ENCODE peak calls at places on chromosomes 7 and 10, in seven cellular contexts. S, W, V, Y, H, T and R are unnamed samples. For H3K4me1, the result is how much of the 10 kb centered on the place peaks cover.

GRCh38 chr7:53984776-53985175 is 557.4 kb upstream of the VSTM2A start:
- DNase-seq in S (no peak), W (no peak), V (no peak), Y (no peak), H (no peak), T (no peak), R (no peak)

GRCh38 chr7:143487566-143487965 is 9.9 kb downstream of the TAS2R41 start:
- DNase-seq in S (peak), W (peak), V (peak), Y (peak), H (peak), T (peak), R (no peak)

GRCh38 chr10:69802424-69803161 is 887 bp downstream of the COL13A1 start:
- DNase-seq in S (no peak), W (no peak), V (no peak), Y (no peak), H (no peak), T (peak), R (peak)

GRCh38 chr10:46557319-46558140 is 1.1 kb upstream of the GPRIN2 start:
- DNase-seq in S (peak), W (peak), V (peak), Y (peak), H (peak), T (peak), R (peak)

GRCh38 chr7:47763063-47763974 is 181.4 kb upstream of the TNS3 start:
- DNase-seq in S (peak), W (peak), V (peak), Y (no peak), H (peak), T (no peak), R (no peak)

GRCh38 chr7:98613601-98614425 is 3.3 kb upstream of the NPTX2 start:
- DNase-seq in S (peak), W (no peak), V (no peak), Y (no peak), H (no peak), T (no peak), R (no peak)

GRCh38 chr7:41621953-41622831 is 80.7 kb downstream of the INHBA start:
- DNase-seq in S (no peak), W (no peak), V (no peak), Y (no peak), H (no peak), T (no peak), R (no peak)

GRCh38 chr10:103765981-103766380 is 89.4 kb downstream of the SH3PXD2A start:
- DNase-seq in S (peak), W (no peak), V (no peak), Y (no peak), H (no peak), T (no peak), R (peak)

GRCh38 chr7:7237978-7238267 is 55.6 kb downstream of the C1GALT1 start:
- DNase-seq in S (no peak), W (no peak), V (no peak), Y (no peak), H (no peak), T (no peak), R (no peak)

GRCh38 chr7:128161466-128162125 is 79.5 kb upstream of the LEP start:
- DNase-seq in S (no peak), W (no peak), V (no peak), Y (no peak), H (no peak), T (no peak), R (no peak)

GRCh38 chr10:63720072-63720537 is 198.9 kb downstream of the REEP3 start:
- DNase-seq in S (peak), W (peak), V (peak), Y (no peak), H (no peak), T (no peak), R (no peak)

GRCh38 chr10:42975005-42975493 is 101.8 kb upstream of the RET start:
- DNase-seq in S (no peak), W (no peak), V (no peak), Y (peak), H (no peak), T (peak), R (peak)

GRCh38 chr10:113002449-113002777 is 52.4 kb downstream of the TCF7L2 start:
- DNase-seq in S (no peak), W (no peak), V (no peak), Y (no peak), H (no peak), T (no peak), R (no peak)

GRCh38 chr10:113001599-113002448 is 51.8 kb downstream of the TCF7L2 start:
- DNase-seq in S (no peak), W (no peak), V (no peak), Y (no peak), H (no peak), T (no peak), R (no peak)

GRCh38 chr10:113003032-113003431 is 53.0 kb downstream of the TCF7L2 start:
- DNase-seq in S (no peak), W (no peak), V (no peak), Y (no peak), H (no peak), T (no peak), R (no peak)

GRCh38 chr10:113005380-113005779 is 55.3 kb downstream of the TCF7L2 start:
- DNase-seq in S (no peak), W (no peak), V (no peak), Y (no peak), H (no peak), T (no peak), R (no peak)

DNA sequence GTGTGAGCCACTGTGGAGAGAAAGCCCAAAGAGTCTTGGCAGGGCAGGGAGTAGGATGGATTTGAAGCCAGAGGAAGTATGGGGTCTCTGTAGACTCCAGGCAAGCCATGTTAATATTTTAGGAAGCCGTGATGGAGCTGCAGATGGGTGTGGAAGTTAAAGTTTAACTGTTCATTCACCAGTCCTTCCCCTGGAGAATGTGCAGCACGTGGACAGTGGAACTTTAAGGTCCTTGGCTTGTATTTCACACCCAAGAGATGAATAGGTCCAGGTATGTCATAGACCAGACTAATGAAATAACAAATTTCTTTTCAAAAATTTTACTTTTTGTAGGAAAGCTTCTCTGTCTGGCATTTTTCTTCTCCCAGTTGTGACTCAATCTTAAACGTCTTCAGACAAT is 54.2 kb downstream of the TCF7L2 start:
- DNase-seq in S (no peak), W (no peak), V (no peak), Y (no peak), H (no peak), T (no peak), R (no peak)
- H3K4me1 ChIP-seq in S (under half), W (under half), V (under half), Y (under half), H (under half), T (under half), R (half or more)

GRCh38 chr7:74256446-74257408 is 2.5 kb upstream of the RFC2 start:
- DNase-seq in S (no peak), W (no peak), V (no peak), Y (no peak), H (no peak), T (peak), R (no peak)

GRCh38 chr7:74253975-74254857 is at the start of gene RFC2:
- DNase-seq in S (peak), W (peak), V (peak), Y (peak), H (peak), T (peak), R (peak)

GRCh38 chr7:74252893-74253292 is 1.3 kb downstream of the RFC2 start:
- DNase-seq in S (no peak), W (no peak), V (peak), Y (no peak), H (no peak), T (no peak), R (no peak)

GRCh38 chr7:74254858-74255379 is 720 bp upstream of the RFC2 start:
- DNase-seq in S (no peak), W (no peak), V (peak), Y (no peak), H (no peak), T (no peak), R (peak)

DNA sequence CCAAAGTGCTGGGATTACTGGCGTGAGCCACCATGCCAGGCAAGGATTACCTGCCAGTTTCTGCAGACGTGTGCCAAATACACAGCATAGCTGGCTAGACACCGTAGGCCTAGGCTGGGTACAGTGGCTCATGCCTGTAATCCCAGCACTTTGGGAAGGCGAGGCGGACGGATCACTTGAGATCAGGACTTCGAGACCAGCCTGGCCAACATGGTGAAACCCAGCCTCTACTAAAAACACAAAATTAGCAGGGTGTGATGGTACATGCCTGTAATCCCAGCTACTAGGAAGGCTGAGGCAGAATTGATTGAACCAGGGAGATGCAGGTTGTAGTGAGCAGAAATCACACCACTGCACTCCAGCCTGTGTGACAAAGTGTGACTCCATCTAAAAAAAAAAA is 868 bp downstream of the RFC2 start:
- DNase-seq in S (no peak), W (no peak), V (no peak), Y (no peak), H (no peak), T (no peak), R (no peak)
- H3K4me1 ChIP-seq in S (under half), W (under half), V (under half), Y (under half), H (under half), T (under half), R (under half)

GRCh38 chr10:74022941-74023629 is 25.2 kb downstream of the VCL start:
- DNase-seq in S (no peak), W (no peak), V (no peak), Y (no peak), H (no peak), T (no peak), R (no peak)

GRCh38 chr10:74026428-74026979 is 28.6 kb downstream of the VCL start:
- DNase-seq in S (no peak), W (no peak), V (no peak), Y (no peak), H (no peak), T (no peak), R (no peak)

GRCh38 chr10:74025380-74025978 is 27.6 kb downstream of the VCL start:
- DNase-seq in S (no peak), W (no peak), V (no peak), Y (no peak), H (no peak), T (no peak), R (no peak)

GRCh38 chr10:74027702-74028101 is 29.8 kb downstream of the VCL start:
- DNase-seq in S (no peak), W (no peak), V (no peak), Y (no peak), H (no peak), T (no peak), R (no peak)

DNA sequence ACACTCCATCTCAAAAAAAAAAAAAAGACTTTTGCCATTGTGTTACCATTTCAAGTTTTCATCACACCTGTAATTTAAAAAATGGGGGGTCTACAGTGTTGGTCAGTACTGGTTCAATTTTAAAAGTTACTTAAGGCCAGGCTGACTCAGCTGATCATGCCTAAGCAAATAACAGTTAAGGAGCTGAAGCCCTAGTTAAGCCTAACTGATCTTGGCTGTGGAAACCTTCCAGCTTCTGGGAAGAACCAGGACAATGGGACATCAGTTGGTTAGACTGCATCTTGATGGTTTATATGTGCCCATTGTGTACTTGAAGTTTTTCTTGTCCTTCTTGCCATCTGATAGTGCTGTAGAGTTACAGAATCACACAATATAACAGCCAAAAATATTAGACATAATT is 26.7 kb downstream of the VCL start:
- DNase-seq in S (no peak), W (no peak), V (no peak), Y (no peak), H (no peak), T (no peak), R (no peak)
- H3K4me1 ChIP-seq in S (under half), W (under half), V (under half), Y (half or more), H (under half), T (under half), R (under half)

GRCh38 chr10:79053081-79053434 is 15.7 kb upstream of the ZMIZ1 start:
- DNase-seq in S (no peak), W (no peak), V (no peak), Y (no peak), H (no peak), T (peak), R (peak)
- H3K4me1 ChIP-seq in S (under half), W (under half), V (half or more), Y (under half), H (under half), T (under half), R (under half)

GRCh38 chr7:101865031-101865824 is 47.8 kb downstream of the CUX1 start:
- DNase-seq in S (no peak), W (no peak), V (no peak), Y (no peak), H (no peak), T (no peak), R (no peak)
- H3K4me1 ChIP-seq in S (under half), W (under half), V (under half), Y (under half), H (under half), T (under half), R (half or more)

GRCh38 chr7:30805081-30805691 is 34.0 kb downstream of the MINDY4 start:
- DNase-seq in S (no peak), W (no peak), V (no peak), Y (no peak), H (no peak), T (no peak), R (no peak)
- H3K4me1 ChIP-seq in S (under half), W (under half), V (under half), Y (under half), H (under half), T (under half), R (under half)

GRCh38 chr10:6296456-6297214 is 93.9 kb downstream of the PFKFB3 start:
- DNase-seq in S (no peak), W (no peak), V (no peak), Y (no peak), H (no peak), T (no peak), R (no peak)
- H3K4me1 ChIP-seq in S (under half), W (under half), V (under half), Y (half or more), H (under half), T (under half), R (under half)